ENCODE peak calls at places on chromosome 14, in four cellular contexts. One of them, this sample, is unnamed.

GRCh38 chr14:95432152-95433093 is 84.0 kb downstream of the SYNE3 start:
- DNase-seq in fibroblast of lung: peak
- DNase-seq in CD8-positive, alpha-beta T cell: no peak
- DNase-seq in uterus: peak
- DNase-seq in this sample: no peak

GRCh38 chr14:88791629-88792571 is 853 bp downstream of the EML5 start:
- DNase-seq in fibroblast of lung: peak
- DNase-seq in CD8-positive, alpha-beta T cell: peak
- DNase-seq in uterus: peak
- DNase-seq in this sample: no peak

GRCh38 chr14:24051789-24052655 is at the start of gene CARMIL3:
- DNase-seq in fibroblast of lung: peak
- DNase-seq in CD8-positive, alpha-beta T cell: peak
- DNase-seq in uterus: peak
- DNase-seq in this sample: no peak

GRCh38 chr14:53709381-53709780 is 247.2 kb downstream of the BMP4 start:
- DNase-seq in fibroblast of lung: no peak
- DNase-seq in CD8-positive, alpha-beta T cell: no peak
- DNase-seq in uterus: no peak
- DNase-seq in this sample: no peak

GRCh38 chr14:35337557-35338255 is 45.5 kb downstream of the PSMA6 start:
- DNase-seq in fibroblast of lung: no peak
- DNase-seq in CD8-positive, alpha-beta T cell: no peak
- DNase-seq in uterus: no peak
- DNase-seq in this sample: no peak

GRCh38 chr14:58697927-58698641 is 60.3 kb downstream of the DACT1 start:
- DNase-seq in fibroblast of lung: no peak
- DNase-seq in CD8-positive, alpha-beta T cell: no peak
- DNase-seq in uterus: no peak
- DNase-seq in this sample: no peak

GRCh38 chr14:80713076-80713850 is 228.3 kb downstream of the CEP128 start:
- DNase-seq in fibroblast of lung: no peak
- DNase-seq in CD8-positive, alpha-beta T cell: no peak
- DNase-seq in uterus: no peak
- DNase-seq in this sample: no peak

GRCh38 chr14:59330455-59330854 is 134.7 kb downstream of the GPR135 start:
- DNase-seq in fibroblast of lung: no peak
- DNase-seq in CD8-positive, alpha-beta T cell: no peak
- DNase-seq in uterus: no peak
- DNase-seq in this sample: no peak

GRCh38 chr14:96274122-96274910 is 18.3 kb downstream of the BDKRB1 start:
- DNase-seq in fibroblast of lung: peak
- DNase-seq in CD8-positive, alpha-beta T cell: no peak
- DNase-seq in uterus: no peak
- DNase-seq in this sample: no peak

GRCh38 chr14:73242274-73242960 is 5.1 kb downstream of the PAPLN start:
- DNase-seq in fibroblast of lung: no peak
- DNase-seq in CD8-positive, alpha-beta T cell: no peak
- DNase-seq in uterus: peak
- DNase-seq in this sample: no peak

GRCh38 chr14:96455588-96455987 is 46.6 kb upstream of the PAPOLA start:
- DNase-seq in fibroblast of lung: no peak
- DNase-seq in CD8-positive, alpha-beta T cell: no peak
- DNase-seq in uterus: no peak
- DNase-seq in this sample: no peak

GRCh38 chr14:64971890-64972785 is at the start of gene RAB15:
- DNase-seq in fibroblast of lung: peak
- DNase-seq in CD8-positive, alpha-beta T cell: peak
- DNase-seq in uterus: peak
- DNase-seq in this sample: no peak

GRCh38 chr14:35317820-35318219 is 25.6 kb downstream of the PSMA6 start:
- DNase-seq in fibroblast of lung: no peak
- DNase-seq in CD8-positive, alpha-beta T cell: no peak
- DNase-seq in uterus: no peak
- DNase-seq in this sample: no peak

GRCh38 chr14:100738269-100738691 is 11.6 kb downstream of the DLK1 start:
- DNase-seq in fibroblast of lung: no peak
- DNase-seq in CD8-positive, alpha-beta T cell: no peak
- DNase-seq in uterus: peak
- DNase-seq in this sample: no peak

GRCh38 chr14:58796201-58796600 is 158.4 kb downstream of the DACT1 start:
- DNase-seq in fibroblast of lung: no peak
- DNase-seq in CD8-positive, alpha-beta T cell: no peak
- DNase-seq in uterus: no peak
- DNase-seq in this sample: no peak

GRCh38 chr14:92615451-92615850 is 101.9 kb downstream of the RIN3 start:
- DNase-seq in fibroblast of lung: no peak
- DNase-seq in CD8-positive, alpha-beta T cell: peak
- DNase-seq in uterus: no peak
- DNase-seq in this sample: no peak

GRCh38 chr14:100578552-100578951 is 8.7 kb downstream of the BEGAIN start:
- DNase-seq in fibroblast of lung: no peak
- DNase-seq in CD8-positive, alpha-beta T cell: no peak
- DNase-seq in uterus: no peak
- DNase-seq in this sample: no peak

GRCh38 chr14:92970233-92970625 is 47.3 kb downstream of the CHGA start:
- DNase-seq in fibroblast of lung: no peak
- DNase-seq in CD8-positive, alpha-beta T cell: no peak
- DNase-seq in uterus: no peak
- DNase-seq in this sample: no peak

GRCh38 chr14:96592591-96593388 is 90.6 kb downstream of the PAPOLA start:
- DNase-seq in fibroblast of lung: peak
- DNase-seq in CD8-positive, alpha-beta T cell: peak
- DNase-seq in uterus: no peak
- DNase-seq in this sample: no peak

GRCh38 chr14:105173901-105174894 is 5.6 kb upstream of the JAG2 start:
- DNase-seq in fibroblast of lung: no peak
- DNase-seq in CD8-positive, alpha-beta T cell: peak
- DNase-seq in uterus: no peak
- DNase-seq in this sample: no peak

GRCh38 chr14:80872645-80873044 is 68.9 kb downstream of the CEP128 start:
- DNase-seq in fibroblast of lung: no peak
- DNase-seq in CD8-positive, alpha-beta T cell: no peak
- DNase-seq in uterus: no peak
- DNase-seq in this sample: peak

GRCh38 chr14:60275932-60276331 is 26.9 kb downstream of the PPM1A start:
- DNase-seq in fibroblast of lung: peak
- DNase-seq in CD8-positive, alpha-beta T cell: no peak
- DNase-seq in uterus: no peak
- DNase-seq in this sample: no peak

GRCh38 chr14:105484069-105484996 is 2.4 kb upstream of the CRIP1 start:
- DNase-seq in fibroblast of lung: peak
- DNase-seq in CD8-positive, alpha-beta T cell: peak
- DNase-seq in uterus: peak
- DNase-seq in this sample: no peak

GRCh38 chr14:55317503-55317902 is 46.3 kb downstream of the FBXO34 start:
- DNase-seq in fibroblast of lung: no peak
- DNase-seq in CD8-positive, alpha-beta T cell: no peak
- DNase-seq in uterus: no peak
- DNase-seq in this sample: no peak

GRCh38 chr14:76597387-76597786 is 163.9 kb upstream of the VASH1 start:
- DNase-seq in fibroblast of lung: no peak
- DNase-seq in CD8-positive, alpha-beta T cell: no peak
- DNase-seq in uterus: no peak
- DNase-seq in this sample: no peak

DNA sequence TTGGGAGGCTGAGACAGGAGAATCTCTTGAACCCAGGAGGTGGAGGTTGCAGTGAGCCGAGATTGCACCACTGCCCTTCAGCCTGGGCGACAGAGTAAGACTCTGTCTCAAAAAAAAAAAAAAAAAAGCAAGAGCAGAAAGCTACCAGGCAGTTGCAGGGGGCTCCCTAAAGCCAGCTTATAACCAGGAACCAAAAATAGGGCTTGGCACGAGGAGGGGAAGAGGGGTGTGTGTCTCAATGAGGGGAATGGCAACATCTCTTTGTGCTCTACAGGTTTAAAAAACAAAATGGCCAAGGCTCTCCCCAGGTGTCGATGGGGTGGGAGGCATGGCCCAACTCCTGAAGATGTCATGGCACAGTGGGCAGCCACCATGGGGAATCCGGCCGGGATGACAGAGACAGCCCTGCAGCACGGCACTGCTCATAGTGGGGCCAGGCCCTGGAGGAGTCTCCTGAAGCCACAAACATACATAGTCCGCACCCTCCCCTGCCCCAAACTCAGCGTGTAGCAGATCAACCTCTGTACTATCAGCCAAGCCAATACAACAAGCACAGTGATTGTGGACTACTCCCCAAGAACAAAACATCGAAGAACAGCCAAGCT is 16.0 kb upstream of the EIF5 start:
- DNase-seq in fibroblast of lung: no peak
- DNase-seq in CD8-positive, alpha-beta T cell: no peak
- DNase-seq in uterus: no peak
- DNase-seq in this sample: no peak
- H3K4me3 ChIP-seq in fibroblast of lung: no peak
- H3K4me3 ChIP-seq in CD8-positive, alpha-beta T cell: no peak
- H3K4me3 ChIP-seq in uterus: no peak
- H3K4me3 ChIP-seq in this sample: no peak

GRCh38 chr14:61718039-61718438 is 22.7 kb downstream of the HIF1A start:
- DNase-seq in fibroblast of lung: no peak
- DNase-seq in CD8-positive, alpha-beta T cell: no peak
- DNase-seq in uterus: no peak
- DNase-seq in this sample: no peak
- H3K4me3 ChIP-seq in fibroblast of lung: no peak
- H3K4me3 ChIP-seq in CD8-positive, alpha-beta T cell: no peak
- H3K4me3 ChIP-seq in uterus: no peak
- H3K4me3 ChIP-seq in this sample: no peak

DNA sequence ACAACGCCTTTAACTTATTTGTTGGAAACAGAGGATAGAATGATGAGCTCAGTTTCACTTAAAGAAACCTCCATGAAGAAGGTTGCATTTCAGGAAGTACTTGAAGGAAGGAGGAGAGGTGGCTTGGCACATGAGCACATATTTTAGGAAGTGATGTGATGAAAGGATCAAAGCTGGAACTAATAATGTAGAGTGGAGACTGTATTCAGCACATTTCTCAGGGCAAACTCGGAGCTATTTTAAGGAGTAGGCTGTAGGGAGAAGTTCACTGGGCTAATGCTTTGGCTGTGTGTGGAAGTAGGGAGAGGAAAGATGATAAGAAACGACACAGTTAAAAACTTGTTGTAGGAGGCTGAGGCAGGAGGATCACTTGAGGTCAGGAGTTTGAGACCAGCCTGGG is 272.8 kb downstream of the AKAP6 start:
- DNase-seq in fibroblast of lung: peak
- DNase-seq in CD8-positive, alpha-beta T cell: no peak
- DNase-seq in uterus: no peak
- DNase-seq in this sample: no peak
- H3K4me3 ChIP-seq in fibroblast of lung: no peak
- H3K4me3 ChIP-seq in CD8-positive, alpha-beta T cell: no peak
- H3K4me3 ChIP-seq in uterus: no peak
- H3K4me3 ChIP-seq in this sample: no peak

GRCh38 chr14:102568115-102568614 is 24.3 kb upstream of the RCOR1 start:
- DNase-seq in fibroblast of lung: no peak
- DNase-seq in CD8-positive, alpha-beta T cell: peak
- DNase-seq in uterus: no peak
- DNase-seq in this sample: no peak
- H3K4me3 ChIP-seq in fibroblast of lung: no peak
- H3K4me3 ChIP-seq in CD8-positive, alpha-beta T cell: peak
- H3K4me3 ChIP-seq in uterus: no peak
- H3K4me3 ChIP-seq in this sample: no peak

GRCh38 chr14:38070213-38070612 is 137.5 kb upstream of the SSTR1 start:
- DNase-seq in fibroblast of lung: no peak
- DNase-seq in CD8-positive, alpha-beta T cell: no peak
- DNase-seq in uterus: no peak
- DNase-seq in this sample: no peak

GRCh38 chr14:38065101-38065762 is 142.5 kb upstream of the SSTR1 start:
- DNase-seq in fibroblast of lung: no peak
- DNase-seq in CD8-positive, alpha-beta T cell: peak
- DNase-seq in uterus: no peak
- DNase-seq in this sample: no peak
- H3K4me3 ChIP-seq in fibroblast of lung: no peak
- H3K4me3 ChIP-seq in CD8-positive, alpha-beta T cell: peak
- H3K4me3 ChIP-seq in uterus: no peak
- H3K4me3 ChIP-seq in this sample: no peak

DNA sequence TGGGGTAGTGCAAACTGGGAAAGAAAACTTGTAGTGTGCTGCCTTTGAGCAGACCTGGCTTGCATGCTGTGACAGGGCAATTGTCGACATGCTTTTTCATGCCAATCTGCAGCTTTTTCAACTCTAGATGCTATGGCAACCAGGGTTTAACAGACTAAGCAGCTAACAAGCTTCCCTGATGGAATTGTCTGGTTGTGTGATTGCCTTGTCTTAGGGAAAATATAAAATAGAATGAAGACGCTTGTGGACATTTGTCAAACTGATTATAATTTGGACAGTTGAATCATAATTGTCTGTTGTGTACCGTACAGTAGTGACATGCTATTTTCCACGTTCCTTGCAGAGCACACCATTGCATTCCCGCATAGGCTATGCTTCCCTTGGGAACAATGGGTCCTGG is 113.0 kb downstream of the FOXG1 start:
- DNase-seq in fibroblast of lung: no peak
- DNase-seq in CD8-positive, alpha-beta T cell: no peak
- DNase-seq in uterus: no peak
- DNase-seq in this sample: no peak
- H3K4me3 ChIP-seq in fibroblast of lung: no peak
- H3K4me3 ChIP-seq in CD8-positive, alpha-beta T cell: no peak
- H3K4me3 ChIP-seq in uterus: no peak
- H3K4me3 ChIP-seq in this sample: no peak

DNA sequence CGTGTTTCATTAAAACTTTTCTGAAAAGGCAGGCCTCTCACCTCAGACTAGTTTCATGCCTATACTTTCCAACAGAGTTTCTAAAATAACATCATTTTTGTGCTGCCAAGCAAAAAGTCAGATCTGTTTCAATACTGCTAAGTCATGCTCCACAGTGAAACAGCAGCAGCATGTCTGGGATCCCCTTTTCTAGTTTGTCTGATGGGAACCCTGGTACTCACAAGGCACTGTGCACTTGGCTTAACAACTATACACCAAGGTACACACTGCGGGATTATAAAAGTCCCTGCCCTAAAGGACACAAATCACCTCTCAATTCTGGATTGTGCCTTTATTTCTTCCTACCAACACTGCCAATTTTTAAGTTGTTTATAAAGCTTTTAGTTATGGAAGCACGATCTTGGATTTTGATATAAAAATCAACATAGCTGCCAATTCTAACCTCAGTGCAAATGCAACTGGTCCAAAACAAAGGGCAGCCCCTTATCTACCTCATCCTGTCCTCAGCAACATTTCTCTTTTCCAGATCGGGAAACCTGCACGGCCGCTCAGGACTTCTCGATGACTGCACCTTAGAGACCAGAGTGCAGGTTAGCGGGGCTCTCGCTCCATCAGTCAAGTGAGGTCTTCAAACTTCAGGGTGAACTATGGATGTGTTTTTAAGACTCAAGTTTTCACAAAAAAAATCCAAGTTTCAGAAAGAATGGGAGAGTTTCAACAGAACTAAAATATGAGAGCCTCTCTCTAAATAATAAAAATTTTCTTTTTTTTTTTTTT is 1.7 kb upstream of the EIF5 start:
- DNase-seq in fibroblast of lung: no peak
- DNase-seq in CD8-positive, alpha-beta T cell: no peak
- DNase-seq in uterus: no peak
- DNase-seq in this sample: no peak
- H3K4me3 ChIP-seq in fibroblast of lung: peak
- H3K4me3 ChIP-seq in CD8-positive, alpha-beta T cell: no peak
- H3K4me3 ChIP-seq in uterus: no peak
- H3K4me3 ChIP-seq in this sample: peak

GRCh38 chr14:67397536-67397935 is 14.4 kb downstream of the PLEK2 start:
- DNase-seq in fibroblast of lung: no peak
- DNase-seq in CD8-positive, alpha-beta T cell: no peak
- DNase-seq in uterus: no peak
- DNase-seq in this sample: no peak
- H3K4me3 ChIP-seq in fibroblast of lung: no peak
- H3K4me3 ChIP-seq in CD8-positive, alpha-beta T cell: no peak
- H3K4me3 ChIP-seq in uterus: no peak
- H3K4me3 ChIP-seq in this sample: no peak

This sample was measured in retinal pigment epithelial cell.